ENCODE peak calls at places on chromosomes 6 and 20, in nine cellular contexts. One of them, this sample, is unnamed.

GRCh38 chr6:53854843-53855567 is 60.2 kb downstream of the LRRC1 start:
- DNase-seq in kidney epithelial cell: peak
- DNase-seq in WERI-Rb-1: no peak
- DNase-seq in BJ: no peak
- DNase-seq in NCI-H1694: no peak
- DNase-seq in Calu3: peak
- DNase-seq in SK-MEL-5: no peak
- DNase-seq in activated naive CD4-positive, alpha-beta T cell treated with Interleukin-2 at 50 U/mL for 16 hours: no peak
- DNase-seq in tibial artery: no peak
- DNase-seq in this sample: no peak

GRCh38 chr6:15244605-15245360 is 1.1 kb upstream of the JARID2 start:
- DNase-seq in kidney epithelial cell: no peak
- DNase-seq in WERI-Rb-1: peak
- DNase-seq in BJ: no peak
- DNase-seq in NCI-H1694: peak
- DNase-seq in Calu3: peak
- DNase-seq in SK-MEL-5: peak
- DNase-seq in activated naive CD4-positive, alpha-beta T cell treated with Interleukin-2 at 50 U/mL for 16 hours: peak
- DNase-seq in tibial artery: peak
- DNase-seq in this sample: no peak

GRCh38 chr6:119587537-119587936 is 238.0 kb upstream of the MAN1A1 start:
- DNase-seq in kidney epithelial cell: peak
- DNase-seq in WERI-Rb-1: no peak
- DNase-seq in BJ: no peak
- DNase-seq in NCI-H1694: no peak
- DNase-seq in Calu3: peak
- DNase-seq in SK-MEL-5: no peak
- DNase-seq in activated naive CD4-positive, alpha-beta T cell treated with Interleukin-2 at 50 U/mL for 16 hours: no peak
- DNase-seq in tibial artery: no peak
- DNase-seq in this sample: no peak

GRCh38 chr6:100730581-100730980 is 150.5 kb downstream of the ASCC3 start:
- DNase-seq in kidney epithelial cell: no peak
- DNase-seq in WERI-Rb-1: no peak
- DNase-seq in BJ: no peak
- DNase-seq in NCI-H1694: peak
- DNase-seq in Calu3: no peak
- DNase-seq in SK-MEL-5: peak
- DNase-seq in activated naive CD4-positive, alpha-beta T cell treated with Interleukin-2 at 50 U/mL for 16 hours: no peak
- DNase-seq in tibial artery: no peak
- DNase-seq in this sample: no peak

GRCh38 chr6:132354517-132355167 is 46.6 kb downstream of the MOXD1 start:
- DNase-seq in kidney epithelial cell: no peak
- DNase-seq in WERI-Rb-1: no peak
- DNase-seq in BJ: no peak
- DNase-seq in NCI-H1694: no peak
- DNase-seq in Calu3: no peak
- DNase-seq in SK-MEL-5: no peak
- DNase-seq in activated naive CD4-positive, alpha-beta T cell treated with Interleukin-2 at 50 U/mL for 16 hours: peak
- DNase-seq in tibial artery: peak
- DNase-seq in this sample: no peak

GRCh38 chr6:100719883-100720682 is 161.0 kb downstream of the ASCC3 start:
- DNase-seq in kidney epithelial cell: no peak
- DNase-seq in WERI-Rb-1: no peak
- DNase-seq in BJ: no peak
- DNase-seq in NCI-H1694: peak
- DNase-seq in Calu3: no peak
- DNase-seq in SK-MEL-5: peak
- DNase-seq in activated naive CD4-positive, alpha-beta T cell treated with Interleukin-2 at 50 U/mL for 16 hours: no peak
- DNase-seq in tibial artery: no peak
- DNase-seq in this sample: peak

GRCh38 chr20:64167676-64168075 is 3.4 kb downstream of the MYT1 start:
- DNase-seq in kidney epithelial cell: no peak
- DNase-seq in WERI-Rb-1: no peak
- DNase-seq in BJ: no peak
- DNase-seq in NCI-H1694: no peak
- DNase-seq in Calu3: no peak
- DNase-seq in SK-MEL-5: no peak
- DNase-seq in activated naive CD4-positive, alpha-beta T cell treated with Interleukin-2 at 50 U/mL for 16 hours: no peak
- DNase-seq in tibial artery: no peak
- DNase-seq in this sample: no peak

GRCh38 chr6:20575125-20575524 is 40.9 kb downstream of the CDKAL1 start:
- DNase-seq in kidney epithelial cell: no peak
- DNase-seq in WERI-Rb-1: peak
- DNase-seq in BJ: no peak
- DNase-seq in NCI-H1694: peak
- DNase-seq in Calu3: no peak
- DNase-seq in SK-MEL-5: no peak
- DNase-seq in activated naive CD4-positive, alpha-beta T cell treated with Interleukin-2 at 50 U/mL for 16 hours: no peak
- DNase-seq in tibial artery: no peak
- DNase-seq in this sample: no peak